ENCODE peak calls at places on chromosome 16, in six cellular contexts. F, K, D, Y, W and U are unnamed samples.

GRCh38 chr16:70738083-70738977 is 52.5 kb upstream of the MTSS2 start:
- DNase-seq in D (peak), F (peak), Y (peak), W (peak), K (peak), U (no peak)

GRCh38 chr16:88882358-88883030 is 16.0 kb upstream of the PABPN1L start:
- DNase-seq in K (no peak), Y (peak), D (no peak), W (no peak), F (no peak), U (no peak)

GRCh38 chr16:15874745-15875314 is 13.6 kb downstream of the CEP20 start:
- DNase-seq in D (peak), F (peak), K (peak), W (peak), Y (peak), U (no peak)

GRCh38 chr16:59886021-59886420 is 1151.9 kb upstream of the GOT2 start:
- DNase-seq in W (no peak), F (peak), D (peak), Y (no peak), K (no peak), U (no peak)

GRCh38 chr16:89711601-89712475 is 8.9 kb downstream of the VPS9D1 start:
- DNase-seq in K (no peak), Y (peak), F (peak), W (peak), D (peak), U (peak)

GRCh38 chr16:10521681-10522274 is 58.6 kb downstream of the EMP2 start:
- DNase-seq in K (peak), Y (peak), D (peak), W (no peak), F (peak), U (no peak)

GRCh38 chr16:3149630-3150345 is 15.0 kb downstream of the ZNF213 start:
- DNase-seq in F (peak), W (peak), D (no peak), Y (peak), K (no peak), U (no peak)

GRCh38 chr16:53946745-53947386 is 242.9 kb downstream of the FTO start:
- DNase-seq in D (no peak), K (no peak), F (no peak), W (no peak), Y (peak), U (no peak)

GRCh38 chr16:86914850-86915717 is 336.7 kb downstream of the FOXL1 start:
- DNase-seq in F (no peak), K (no peak), Y (no peak), D (no peak), W (no peak), U (no peak)

GRCh38 chr16:87697792-87698191 is 68.0 kb downstream of the KLHDC4 start:
- DNase-seq in W (no peak), F (no peak), D (no peak), Y (no peak), K (no peak), U (no peak)

GRCh38 chr16:57623251-57624043 is 5.0 kb upstream of the ADGRG1 start:
- DNase-seq in D (peak), W (no peak), K (no peak), F (peak), Y (peak), U (peak)

GRCh38 chr16:72740346-72740745 is 307.6 kb downstream of the ZFHX3 start:
- DNase-seq in D (no peak), W (no peak), F (no peak), Y (no peak), K (peak), U (no peak)

GRCh38 chr16:66950971-66951790 is 9.9 kb upstream of the CES3 start:
- DNase-seq in Y (no peak), F (peak), D (no peak), W (no peak), K (no peak), U (no peak)

GRCh38 chr16:53881371-53881770 is 177.4 kb downstream of the FTO start:
- DNase-seq in F (peak), Y (no peak), D (peak), W (no peak), K (peak), U (no peak)

GRCh38 chr16:28534542-28535373 is 4.0 kb downstream of the NUPR1 start:
- DNase-seq in K (no peak), Y (no peak), D (no peak), F (no peak), W (no peak), U (no peak)

GRCh38 chr16:30741461-30741914 is 6.7 kb upstream of the PHKG2 start:
- DNase-seq in F (peak), D (peak), K (peak), W (no peak), Y (peak), U (peak)

GRCh38 chr16:20359997-20360396 is 7.5 kb upstream of the UMOD start:
- DNase-seq in D (no peak), W (no peak), Y (no peak), F (no peak), K (no peak), U (no peak)

GRCh38 chr16:28491080-28491969 is 549 bp downstream of the CLN3 start:
- DNase-seq in D (peak), K (no peak), Y (peak), F (peak), W (peak), U (no peak)

GRCh38 chr16:31708348-31708747 is 165.3 kb upstream of the ZNF267 start:
- DNase-seq in F (no peak), Y (no peak), D (no peak), K (no peak), W (no peak), U (no peak)

GRCh38 chr16:84271866-84272265 is 22.8 kb upstream of the WFDC1 start:
- DNase-seq in W (no peak), Y (no peak), F (no peak), D (peak), K (no peak), U (no peak)

GRCh38 chr16:75250089-75250808 is 1.2 kb downstream of the BCAR1 start:
- DNase-seq in D (no peak), W (peak), Y (peak), F (no peak), K (no peak), U (no peak)

GRCh38 chr16:23491490-23492391 is 18.6 kb downstream of the GGA2 start:
- DNase-seq in D (peak), W (no peak), K (no peak), Y (no peak), F (peak), U (no peak)

GRCh38 chr16:9039208-9039607 is 52.2 kb upstream of the HAPSTR1 start:
- DNase-seq in K (no peak), F (peak), D (no peak), W (no peak), Y (no peak), U (no peak)

GRCh38 chr16:57262841-57263584 is 18.0 kb downstream of the ARL2BP start:
- DNase-seq in D (peak), W (no peak), Y (no peak), K (no peak), F (peak), U (peak)

GRCh38 chr16:83995756-83996155 is 27.7 kb downstream of the NECAB2 start:
- DNase-seq in K (no peak), W (peak), D (peak), F (peak), Y (peak), U (no peak)

GRCh38 chr16:66423177-66423576 is 3.9 kb upstream of the BEAN1 start:
- DNase-seq in D (no peak), K (no peak), W (no peak), Y (no peak), F (no peak), U (no peak)

GRCh38 chr16:24054649-24055560 is 201.2 kb upstream of the CACNG3 start:
- DNase-seq in Y (no peak), K (no peak), F (no peak), W (no peak), D (no peak), U (no peak)

GRCh38 chr16:63998-64913 is 8.2 kb downstream of the RHBDF1 start:
- DNase-seq in K (no peak), D (no peak), F (no peak), W (no peak), Y (no peak), U (no peak)

GRCh38 chr16:86575754-86576557 is 2.4 kb upstream of the FOXL1 start:
- DNase-seq in K (peak), Y (peak), D (peak), F (peak), W (peak), U (peak)

GRCh38 chr16:88442811-88443576 is 10.1 kb upstream of the ZFPM1 start:
- DNase-seq in F (peak), Y (peak), D (peak), K (peak), W (peak), U (no peak)

GRCh38 chr16:46844771-46845170 is 13.8 kb upstream of the C16orf87 start:
- DNase-seq in K (peak), D (no peak), F (no peak), W (no peak), Y (no peak), U (no peak)

GRCh38 chr16:19582050-19582784 is 26.7 kb downstream of the VPS35L start:
- DNase-seq in Y (no peak), W (no peak), K (no peak), D (no peak), F (no peak), U (no peak)

GRCh38 chr16:70737377-70738082 is 51.7 kb upstream of the MTSS2 start:
- DNase-seq in K (peak), F (no peak), W (peak), D (peak), Y (peak), U (no peak)

GRCh38 chr16:1378087-1378803 is 26.5 kb downstream of the GNPTG start:
- DNase-seq in W (no peak), D (no peak), Y (no peak), F (no peak), K (no peak), U (no peak)

GRCh38 chr16:15770107-15770506 is 86.7 kb downstream of the MYH11 start:
- DNase-seq in F (no peak), Y (no peak), W (no peak), K (no peak), D (no peak), U (no peak)

DNA sequence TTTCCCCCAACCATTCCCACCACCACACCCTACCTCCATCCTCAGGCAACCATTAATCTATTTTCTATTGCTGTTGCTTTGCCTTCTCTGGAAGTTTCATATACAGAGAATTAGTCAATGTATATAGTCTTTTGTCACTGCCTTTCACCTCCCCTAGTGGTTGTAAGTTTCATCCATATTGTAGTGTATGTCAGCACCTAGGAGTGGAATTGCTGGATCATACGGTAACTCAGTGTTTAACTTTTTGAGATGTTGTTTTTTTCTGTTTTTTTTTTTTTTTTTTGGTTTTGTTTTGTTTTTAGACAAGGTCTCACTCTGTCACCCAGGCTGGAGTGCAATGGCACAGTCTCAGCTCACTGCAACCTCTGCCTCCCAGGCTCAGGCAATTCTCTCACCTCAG is 16.9 kb downstream of the EEF2K start:
- DNase-seq in F (no peak), Y (no peak), D (no peak), W (no peak), K (no peak), U (no peak)
- TF ChIP-seq CTCF in F (no peak), Y (no peak), D (no peak), W (no peak), K (no peak), U (no peak)

DNA sequence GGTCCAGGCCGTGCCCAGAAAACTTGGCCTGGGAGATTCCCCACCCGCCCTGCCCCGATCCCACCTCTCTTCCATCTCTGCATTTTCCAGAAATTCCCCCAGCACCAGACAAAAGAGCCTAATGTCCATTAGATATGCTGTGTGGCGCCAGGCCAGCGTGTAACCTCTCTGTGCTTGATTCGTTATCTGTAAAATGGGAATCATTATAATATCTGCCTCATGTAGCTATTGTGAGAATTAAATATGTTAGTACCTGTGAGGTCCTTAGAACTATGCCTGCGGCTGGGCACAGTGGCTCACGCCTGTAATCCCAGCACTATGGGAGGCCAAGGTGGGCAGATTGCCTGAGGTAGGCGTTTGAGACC is 33.6 kb upstream of the IL21R start:
- DNase-seq in F (no peak), D (no peak), W (no peak), Y (no peak), K (no peak), U (no peak)
- TF ChIP-seq CTCF in F (no peak), D (no peak), W (no peak), Y (no peak), K (no peak), U (peak)

GRCh38 chr16:50144211-50144610 is 8.9 kb upstream of the TENT4B start:
- DNase-seq in W (no peak), Y (no peak), K (no peak), D (no peak), F (no peak), U (no peak)
- TF ChIP-seq CTCF in W (no peak), Y (no peak), K (no peak), D (no peak), F (no peak), U (no peak)

GRCh38 chr16:27353853-27354252 is 40.1 kb downstream of the IL4R start:
- DNase-seq in F (no peak), K (no peak), W (no peak), Y (no peak), D (no peak), U (no peak)

GRCh38 chr16:27352026-27352425 is 38.3 kb downstream of the IL4R start:
- DNase-seq in F (no peak), K (no peak), W (no peak), D (no peak), Y (no peak), U (no peak)

GRCh38 chr16:27356794-27357193 is 43.0 kb downstream of the IL4R start:
- DNase-seq in W (no peak), Y (no peak), F (no peak), D (no peak), K (no peak), U (no peak)

GRCh38 chr16:27359051-27359450 is 42.9 kb upstream of the IL21R start:
- DNase-seq in K (no peak), D (no peak), W (no peak), F (no peak), Y (no peak), U (no peak)

DNA sequence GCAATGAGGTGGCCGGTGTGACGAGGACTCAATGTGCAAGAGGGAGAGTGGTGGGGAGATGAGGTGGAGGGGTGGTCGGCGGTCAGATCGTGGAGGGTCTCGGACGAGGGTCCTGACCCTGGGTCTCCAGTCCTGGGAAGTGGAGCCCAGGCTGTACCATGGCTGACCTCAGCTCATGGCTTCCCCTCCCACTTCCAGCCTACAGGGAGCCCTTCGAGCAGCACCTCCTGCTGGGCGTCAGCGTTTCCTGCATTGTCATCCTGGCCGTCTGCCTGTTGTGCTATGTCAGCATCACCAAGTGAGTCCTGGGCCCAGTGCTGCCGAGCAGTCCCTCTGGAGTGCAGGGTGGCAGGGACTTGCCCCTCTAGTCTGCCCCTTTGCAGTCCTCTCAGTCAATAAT is 41.8 kb downstream of the IL4R start:
- DNase-seq in F (peak), D (no peak), W (peak), Y (peak), K (no peak), U (no peak)
- TF ChIP-seq CTCF in F (peak), D (peak), W (peak), Y (no peak), K (peak), U (peak)

GRCh38 chr16:49281843-49282642 is 405 bp upstream of the CBLN1 start:
- DNase-seq in K (no peak), Y (peak), W (peak), F (peak), D (peak), U (peak)
- TF ChIP-seq CTCF in K (no peak), Y (peak), W (peak), F (peak), D (no peak), U (peak)

GRCh38 chr16:25065899-25066298 is 45.6 kb upstream of the LCMT1 start:
- DNase-seq in W (peak), Y (peak), F (no peak), D (no peak), K (no peak), U (no peak)
- TF ChIP-seq CTCF in W (no peak), Y (no peak), F (no peak), D (no peak), K (no peak), U (no peak)